ENCODE peak calls at places on chromosomes 5 and 9, in six cellular contexts. X is sigmoid colon, V is tibial nerve, B is HepG2, M is HCT116, G is adrenal gland. O is an unnamed sample.

GRCh38 chr5:96067902-96068614 is 106.4 kb upstream of the ELL2 start:
- DNase-seq in X (no peak), V (no peak), B (no peak), M (peak), G (no peak), O (no peak)

GRCh38 chr5:107990881-107991810 is 320.4 kb upstream of the EFNA5 start:
- DNase-seq in X (no peak), V (no peak), B (no peak), M (no peak), G (no peak), O (no peak)

GRCh38 chr5:42894057-42894456 is 82.4 kb upstream of the SELENOP start:
- DNase-seq in X (no peak), V (no peak), B (no peak), M (no peak), G (no peak), O (no peak)

GRCh38 chr5:150637245-150638052 is 3.0 kb upstream of the SYNPO start:
- DNase-seq in X (no peak), V (no peak), B (peak), M (no peak), G (no peak), O (peak)

GRCh38 chr9:120443489-120443888 is 136.5 kb downstream of the CDK5RAP2 start:
- DNase-seq in X (no peak), V (no peak), B (no peak), M (no peak), G (no peak), O (no peak)

GRCh38 chr5:761854-762685 is 22.5 kb downstream of the ZDHHC11B start:
- DNase-seq in X (peak), V (no peak), B (no peak), M (no peak), G (no peak), O (peak)

GRCh38 chr9:14989811-14990210 is 79.6 kb upstream of the FREM1 start:
- DNase-seq in X (no peak), V (no peak), B (no peak), M (no peak), G (no peak), O (no peak)

GRCh38 chr9:106916491-106917235 is 53.7 kb downstream of the ZNF462 start:
- DNase-seq in X (peak), V (peak), B (peak), M (peak), G (peak), O (peak)

GRCh38 chr5:37637165-37637845 is 202.5 kb downstream of the GDNF start:
- DNase-seq in X (no peak), V (no peak), B (no peak), M (no peak), G (no peak), O (no peak)

GRCh38 chr9:127838375-127839078 is 15.9 kb downstream of the ENG start:
- DNase-seq in X (peak), V (peak), B (no peak), M (no peak), G (peak), O (peak)

GRCh38 chr9:22097712-22098111 is 88.6 kb upstream of the CDKN2B start:
- DNase-seq in X (no peak), V (no peak), B (no peak), M (no peak), G (no peak), O (no peak)

GRCh38 chr5:123647066-123647465 is 135.1 kb downstream of the CSNK1G3 start:
- DNase-seq in X (no peak), V (no peak), B (no peak), M (no peak), G (no peak), O (no peak)

GRCh38 chr9:106878943-106879916 is 16.3 kb downstream of the ZNF462 start:
- DNase-seq in X (peak), V (peak), B (no peak), M (no peak), G (peak), O (peak)

GRCh38 chr5:73121109-73121443 is 701 bp downstream of the TMEM171 start:
- DNase-seq in X (no peak), V (no peak), B (no peak), M (no peak), G (no peak), O (no peak)

GRCh38 chr5:73125289-73125688 is 4.9 kb downstream of the TMEM171 start:
- DNase-seq in X (no peak), V (no peak), B (no peak), M (no peak), G (no peak), O (no peak)

GRCh38 chr5:73120222-73121108 is at the start of gene TMEM171:
- DNase-seq in X (no peak), V (no peak), B (no peak), M (peak), G (no peak), O (no peak)

GRCh38 chr5:73126381-73126780 is 6.0 kb downstream of the TMEM171 start:
- DNase-seq in X (no peak), V (no peak), B (no peak), M (no peak), G (no peak), O (no peak)

DNA sequence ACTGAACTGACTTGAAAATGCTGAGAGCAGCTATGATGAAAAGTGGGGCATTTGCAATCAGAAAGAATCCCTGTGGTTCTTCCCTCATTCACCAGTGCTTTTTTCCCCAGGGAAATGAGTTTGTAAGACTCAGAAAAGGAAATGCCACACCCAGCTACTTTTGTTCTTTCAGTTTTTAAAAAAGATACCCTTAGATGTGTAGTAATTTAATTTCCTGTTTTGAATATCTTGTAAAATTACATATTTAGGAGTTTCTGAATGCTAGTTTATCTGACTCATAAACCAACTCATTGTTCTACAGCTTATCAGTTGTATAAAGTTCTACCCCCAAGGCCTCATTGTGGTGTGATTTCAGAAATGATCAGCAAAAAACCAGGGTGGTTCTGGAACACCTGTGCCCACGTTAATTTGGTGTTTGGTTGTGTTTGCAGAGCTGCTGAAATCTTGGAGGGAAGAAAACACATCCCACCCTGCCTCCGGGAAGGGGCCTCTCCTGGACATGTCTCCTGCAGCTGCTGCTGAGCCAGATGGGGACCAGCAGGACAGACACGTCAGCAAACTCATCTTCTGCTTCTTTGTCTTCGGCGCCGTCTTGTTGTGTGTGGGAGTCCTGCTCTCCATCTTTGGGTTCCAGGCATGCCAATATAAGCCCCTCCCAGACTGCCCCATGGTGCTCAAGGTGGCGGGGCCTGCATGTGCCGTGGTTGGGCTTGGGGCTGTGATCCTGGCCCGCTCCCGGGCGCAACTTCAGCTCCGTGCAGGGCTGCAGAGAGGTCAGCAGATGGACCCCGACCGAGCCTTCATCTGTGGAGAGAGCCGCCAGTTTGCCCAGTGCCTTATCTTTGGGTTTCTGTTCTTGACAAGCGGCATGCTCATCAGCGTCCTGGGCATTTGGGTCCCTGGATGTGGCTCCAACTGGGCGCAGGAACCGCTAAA is 2.8 kb downstream of the TMEM171 start:
- DNase-seq in X (no peak), V (no peak), B (no peak), M (no peak), G (no peak), O (no peak)
- TF ChIP-seq POLR2A in X (no peak), V (no peak), B (no peak), M (no peak), G (no peak), O (no peak)

DNA sequence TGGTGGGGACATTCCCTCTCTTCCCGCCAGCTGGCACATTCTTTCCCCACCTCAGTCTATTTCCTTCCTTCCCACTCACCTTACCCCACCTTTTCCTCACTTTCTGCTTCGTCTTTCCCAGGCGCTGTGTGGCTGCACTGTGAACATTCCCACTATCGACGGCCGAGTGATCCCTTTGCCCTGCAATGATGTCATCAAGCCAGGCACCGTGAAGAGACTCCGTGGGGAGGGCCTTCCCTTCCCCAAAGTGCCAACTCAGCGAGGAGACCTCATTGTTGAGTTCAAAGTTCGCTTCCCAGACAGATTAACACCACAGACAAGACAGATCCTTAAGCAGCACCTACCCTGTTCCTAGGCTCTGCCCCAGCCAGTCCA is 7.3 kb downstream of the DNAJB5 start:
- DNase-seq in X (no peak), V (no peak), B (no peak), M (no peak), G (no peak), O (no peak)
- H3K27ac ChIP-seq in X (no peak), V (no peak), B (no peak), M (no peak), G (no peak), O (no peak)

GRCh38 chr9:27528886-27529315 is 713 bp downstream of the MOB3B start:
- DNase-seq in X (peak), V (peak), B (no peak), M (no peak), G (peak), O (peak)
- TF ChIP-seq POLR2A in X (no peak), V (no peak), B (no peak), M (no peak), G (no peak), O (peak)

DNA sequence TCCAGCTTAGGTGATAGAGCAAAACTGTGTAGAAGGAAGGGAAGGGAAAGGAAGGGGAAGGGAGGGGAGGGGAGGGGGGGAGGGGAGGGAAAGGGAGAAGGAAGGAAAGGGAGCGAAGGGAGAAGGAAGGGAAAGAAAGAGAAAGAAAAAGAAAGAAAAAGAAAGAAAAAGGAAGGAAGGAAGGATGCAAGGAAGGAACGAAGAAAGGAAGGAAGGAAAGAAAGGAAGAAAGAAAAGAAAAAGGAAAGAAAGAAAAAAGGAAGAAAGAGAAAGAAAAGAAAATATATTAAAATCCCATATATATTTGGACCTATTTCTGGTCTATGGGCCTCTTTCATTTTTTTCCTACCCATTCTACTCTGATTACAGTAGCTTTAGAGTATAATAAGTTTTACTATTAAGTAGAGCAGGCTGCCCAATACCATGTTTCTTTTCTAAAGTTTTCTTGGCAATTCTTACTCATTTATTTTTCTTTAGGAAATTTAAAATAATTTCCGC is 229.1 kb downstream of the AUH start:
- DNase-seq in X (no peak), V (no peak), B (no peak), M (no peak), G (no peak), O (no peak)
- H3K27ac ChIP-seq in X (no peak), V (no peak), B (no peak), M (no peak), G (no peak), O (no peak)

GRCh38 chr9:135502168-135502872 is 1.8 kb downstream of the MRPS2 start:
- DNase-seq in X (peak), V (no peak), B (no peak), M (no peak), G (no peak), O (peak)
- TF ChIP-seq POLR2A in X (no peak), V (no peak), B (no peak), M (no peak), G (no peak), O (no peak)

GRCh38 chr5:77590347-77590746 is 48.2 kb downstream of the OTP start:
- DNase-seq in X (no peak), V (no peak), B (no peak), M (no peak), G (no peak), O (no peak)
- H3K27ac ChIP-seq in X (no peak), V (no peak), B (no peak), M (no peak), G (no peak), O (no peak)